ENCODE peak calls at places on chromosomes 13 and 19, in seven cellular contexts. X, W, Z, I, B, J and M are unnamed samples.

GRCh38 chr13:28657784-28658538 is 969 bp upstream of the POMP start:
- DNase-seq in X (no peak), W (no peak), I (no peak), J (no peak), B (no peak), Z (no peak), M (no peak)

GRCh38 chr13:53010374-53011105 is 18.1 kb upstream of the OLFM4 start:
- DNase-seq in X (no peak), I (peak; percentile 57), W (no peak), Z (no peak), J (no peak), B (no peak), M (no peak)

GRCh38 chr19:39845172-39845571 is 1.0 kb downstream of the FBL start:
- DNase-seq in J (no peak), X (no peak), I (no peak), B (no peak), W (no peak), Z (no peak), M (no peak)

GRCh38 chr13:112067121-112067741 is at the start of gene SOX1:
- DNase-seq in W (no peak), Z (no peak), I (no peak), X (no peak), J (no peak), B (no peak), M (no peak)

GRCh38 chr19:55086730-55087541 is 11.3 kb downstream of the EPS8L1 start:
- DNase-seq in B (no peak), I (peak; percentile 74), X (peak; percentile 65), W (peak; percentile 48), J (peak; percentile 51), Z (peak; percentile 82), M (peak; percentile 69)

GRCh38 chr13:112657850-112658445 is 31.9 kb upstream of the ATP11A start:
- DNase-seq in B (no peak), X (no peak), J (no peak), W (no peak), I (peak; percentile 73), Z (peak; percentile 33), M (no peak)

GRCh38 chr19:39212377-39212742 is 8.3 kb upstream of the SYCN start:
- DNase-seq in Z (no peak), I (no peak), B (no peak), X (peak; percentile 67), J (peak; percentile 27), W (peak; percentile 76), M (no peak)

GRCh38 chr19:29315566-29315965 is 102.6 kb upstream of the UQCRFS1 start:
- DNase-seq in Z (no peak), W (no peak), I (no peak), B (no peak), X (no peak), J (no peak), M (no peak)

GRCh38 chr13:19362946-19363510 is 181.4 kb upstream of the TUBA3C start:
- DNase-seq in J (no peak), X (no peak), I (no peak), Z (no peak), B (no peak), W (no peak), M (no peak)

GRCh38 chr13:24618219-24618955 is 61.8 kb upstream of the ATP12A start:
- DNase-seq in Z (no peak), J (peak; percentile 10), X (peak; percentile 54), W (peak; percentile 85), B (no peak), I (no peak), M (no peak)

GRCh38 chr13:84279166-84279565 is 396.9 kb upstream of the SLITRK1 start:
- DNase-seq in J (no peak), W (no peak), Z (no peak), X (no peak), I (no peak), B (no peak), M (no peak)

GRCh38 chr13:85825454-85825853 is 26.2 kb upstream of the SLITRK6 start:
- DNase-seq in J (no peak), B (no peak), I (peak; percentile 0), W (no peak), X (no peak), Z (no peak), M (no peak)

GRCh38 chr19:4297901-4298771 is 4.1 kb downstream of the TMIGD2 start:
- DNase-seq in I (no peak), Z (no peak), J (no peak), X (no peak), B (no peak), W (no peak), M (no peak)

GRCh38 chr13:53101883-53102282 is 73.3 kb downstream of the OLFM4 start:
- DNase-seq in B (no peak), X (no peak), W (no peak), Z (no peak), J (no peak), I (no peak), M (no peak)

GRCh38 chr19:44341794-44342193 is 14.7 kb downstream of the ZNF112 start:
- DNase-seq in X (no peak), W (no peak), I (no peak), B (no peak), Z (no peak), J (no peak), M (no peak)

GRCh38 chr19:14091086-14091884 is 734 bp upstream of the SAMD1 start:
- DNase-seq in X (peak; percentile 74), I (peak; percentile 43), Z (no peak), W (peak; percentile 80), J (peak; percentile 61), B (no peak), M (peak; percentile 81)

GRCh38 chr13:37618554-37618953 is 20.0 kb upstream of the POSTN start:
- DNase-seq in I (no peak), B (no peak), Z (no peak), J (no peak), X (no peak), W (no peak), M (no peak)

GRCh38 chr19:8611890-8612806 is 1.6 kb upstream of the ADAMTS10 start:
- DNase-seq in W (no peak), X (no peak), Z (no peak), I (no peak), J (no peak), B (no peak), M (no peak)

GRCh38 chr19:46481187-46481586 is 9.8 kb upstream of the PNMA8A start:
- DNase-seq in X (no peak), Z (no peak), B (no peak), I (no peak), J (no peak), W (no peak), M (no peak)

GRCh38 chr13:112972867-112973576 is 4.0 kb downstream of the MCF2L start:
- DNase-seq in I (no peak), J (no peak), B (no peak), W (no peak), Z (no peak), X (no peak), M (no peak)

GRCh38 chr13:105863300-105863699 is 672.2 kb downstream of the EFNB2 start:
- DNase-seq in W (no peak), J (no peak), B (no peak), X (no peak), I (no peak), Z (no peak), M (no peak)

GRCh38 chr19:5073153-5073844 is 104.4 kb downstream of the KDM4B start:
- DNase-seq in J (no peak), B (no peak), X (no peak), Z (no peak), I (no peak), W (no peak), M (no peak)

GRCh38 chr19:16244091-16244490 is 46.4 kb downstream of the AP1M1 start:
- DNase-seq in W (no peak), B (no peak), X (no peak), I (no peak), J (no peak), Z (peak; percentile 57), M (no peak)

GRCh38 chr19:5479958-5480357 is 24.7 kb downstream of the ZNRF4 start:
- DNase-seq in I (no peak), Z (no peak), X (no peak), J (no peak), B (no peak), W (no peak), M (no peak)

GRCh38 chr19:45306522-45307027 is 16.1 kb downstream of the CKM start:
- DNase-seq in X (no peak), I (no peak), Z (no peak), W (no peak), B (no peak), J (no peak), M (no peak)

GRCh38 chr19:46478356-46478986 is 7.1 kb upstream of the PNMA8A start:
- DNase-seq in X (no peak), B (no peak), W (no peak), J (no peak), Z (no peak), I (no peak), M (no peak)

GRCh38 chr13:112905990-112906641 is 62.9 kb upstream of the MCF2L start:
- DNase-seq in W (no peak), J (no peak), Z (no peak), X (no peak), I (peak; percentile 57), B (no peak), M (no peak)

GRCh38 chr13:106472621-106473020 is 62.8 kb downstream of the EFNB2 start:
- DNase-seq in I (peak; percentile 13), X (no peak), Z (no peak), J (no peak), W (no peak), B (no peak), M (no peak)

GRCh38 chr13:23979361-23980159 is 82.3 kb upstream of the C1QTNF9B start:
- DNase-seq in I (peak; percentile 63), J (peak; percentile 4), W (peak; percentile 37), X (peak; percentile 22), B (no peak), Z (peak; percentile 62), M (peak; percentile 48)

GRCh38 chr19:53394522-53394973 is 401 bp upstream of the ZNF765 start:
- DNase-seq in B (no peak), Z (no peak), I (no peak), W (peak; percentile 15), X (peak; percentile 20), J (no peak), M (no peak)

GRCh38 chr19:16369664-16370576 is 45.3 kb downstream of the KLF2 start:
- DNase-seq in J (peak; percentile 84), Z (no peak), X (peak; percentile 50), I (no peak), W (peak; percentile 48), B (no peak), M (no peak)

GRCh38 chr19:1908364-1908678 is 3.1 kb downstream of the ADAT3 start:
- DNase-seq in I (no peak), W (no peak), X (no peak), Z (no peak), B (no peak), J (no peak), M (no peak)

GRCh38 chr19:17765069-17765618 is 13.9 kb downstream of the FCHO1 start:
- DNase-seq in B (no peak), W (no peak), X (no peak), Z (no peak), J (no peak), I (no peak), M (no peak)

GRCh38 chr13:91141619-91142061 is 205.8 kb upstream of the MIR17HG start:
- DNase-seq in B (no peak), W (no peak), I (no peak), J (no peak), X (no peak), Z (no peak), M (no peak)

GRCh38 chr13:73715910-73716257 is 418.3 kb downstream of the KLF12 start:
- DNase-seq in Z (no peak), W (no peak), B (no peak), I (peak; percentile 15), J (no peak), X (no peak), M (no peak)

GRCh38 chr13:60267498-60268202 is 103.9 kb upstream of the DIAPH3 start:
- DNase-seq in Z (no peak), I (no peak), W (peak; percentile 24), X (no peak), J (no peak), B (no peak), M (no peak)

GRCh38 chr19:45001087-45001739 is at the start of gene RELB:
- DNase-seq in B (peak; percentile 43), W (peak; percentile 95), J (peak; percentile 97), X (peak; percentile 98), I (peak; percentile 100), Z (peak; percentile 72), M (peak; percentile 96)

GRCh38 chr19:46862504-46862835 is 1.7 kb downstream of the ARHGAP35 start:
- DNase-seq in Z (no peak), W (peak; percentile 16), I (no peak), X (no peak), B (no peak), J (no peak), M (no peak)